ENCODE peak calls at places on chromosomes 5 and 9, in five cellular contexts. P, A, X, T and Z are unnamed samples. For H3K4me1, the result is how much of the 10 kb centered on the place peaks cover.

GRCh38 chr9:129972816-129973215 is 70.2 kb downstream of the FNBP1 start:
- DNase-seq in X (no peak), A (no peak), T (no peak), P (peak), Z (no peak)

GRCh38 chr5:170986598-170986997 is 124.8 kb downstream of the RANBP17 start:
- DNase-seq in X (peak), T (no peak), A (no peak), P (peak), Z (peak)

GRCh38 chr5:152644316-152644715 is 239.2 kb upstream of the NMUR2 start:
- DNase-seq in A (peak), P (no peak), T (no peak), X (no peak), Z (no peak)

GRCh38 chr9:34413229-34413852 is 36.6 kb upstream of the MYORG start:
- DNase-seq in X (peak), A (peak), T (peak), P (peak), Z (peak)

GRCh38 chr5:89930591-89931383 is 478.8 kb downstream of the CETN3 start:
- DNase-seq in T (no peak), P (peak), X (peak), A (no peak), Z (peak)

GRCh38 chr9:98860871-98861293 is 53.4 kb downstream of the GALNT12 start:
- DNase-seq in P (peak), A (peak), T (peak), X (peak), Z (peak)

GRCh38 chr5:58497956-58498942 is 7.0 kb downstream of the GAPT start:
- DNase-seq in X (peak), A (peak), P (peak), T (peak), Z (peak)

GRCh38 chr5:142486581-142486980 is 161.8 kb upstream of the SPRY4 start:
- DNase-seq in A (no peak), X (peak), T (no peak), P (peak), Z (no peak)

GRCh38 chr9:68931821-68932220 is 82.1 kb downstream of the PRKACG start:
- DNase-seq in X (no peak), P (no peak), T (no peak), A (no peak), Z (no peak)

GRCh38 chr5:36418172-36418979 is 116.7 kb upstream of the RANBP3L start:
- DNase-seq in P (peak), T (no peak), X (peak), A (peak), Z (peak)

GRCh38 chr5:27474054-27474323 is 435.6 kb upstream of the CDH9 start:
- DNase-seq in P (no peak), X (no peak), A (no peak), T (no peak), Z (no peak)

GRCh38 chr9:111282940-111283339 is 47.1 kb downstream of the OR2K2 start:
- DNase-seq in T (no peak), X (peak), A (no peak), P (no peak), Z (no peak)

GRCh38 chr5:169421677-169422076 is 120.7 kb upstream of the SLIT3 start:
- DNase-seq in P (no peak), X (peak), A (no peak), T (no peak), Z (no peak)

GRCh38 chr5:132223861-132224260 is 3.8 kb downstream of the P4HA2 start:
- DNase-seq in T (no peak), X (no peak), P (no peak), A (no peak), Z (no peak)
- H3K4me1 ChIP-seq in T (under half), X (under half), P (under half), A (under half), Z (half or more)

DNA sequence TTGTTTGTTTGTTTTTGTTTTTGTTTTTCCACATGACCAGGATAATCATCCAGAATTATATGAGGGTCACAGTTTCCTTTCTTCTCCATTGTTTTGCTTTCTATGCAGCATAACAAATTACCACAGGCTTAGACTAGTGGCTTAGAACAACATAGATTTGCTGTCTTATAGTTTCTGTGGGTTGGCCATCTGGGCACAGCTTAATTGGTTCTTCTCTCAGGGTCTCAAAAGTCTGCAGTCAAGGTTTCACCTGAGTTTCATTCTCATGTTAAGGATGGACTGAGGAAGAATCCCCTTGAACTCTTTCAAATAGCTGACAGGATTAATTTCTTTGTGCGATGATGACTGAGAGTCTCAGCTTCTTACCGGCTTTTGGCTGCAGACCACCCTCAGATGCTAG is 559.8 kb downstream of the PRDM9 start:
- DNase-seq in P (no peak), X (no peak), T (no peak), A (no peak), Z (no peak)
- H3K4me2 ChIP-seq in P (no peak), X (no peak), T (no peak), A (no peak), Z (no peak)

GRCh38 chr5:181255276-181255675 is 5.7 kb downstream of the TRIM52 start:
- DNase-seq in X (no peak), T (no peak), P (no peak), A (no peak), Z (no peak)
- H3K4me1 ChIP-seq in X (under half), T (under half), P (under half), A (under half), Z (under half)

DNA sequence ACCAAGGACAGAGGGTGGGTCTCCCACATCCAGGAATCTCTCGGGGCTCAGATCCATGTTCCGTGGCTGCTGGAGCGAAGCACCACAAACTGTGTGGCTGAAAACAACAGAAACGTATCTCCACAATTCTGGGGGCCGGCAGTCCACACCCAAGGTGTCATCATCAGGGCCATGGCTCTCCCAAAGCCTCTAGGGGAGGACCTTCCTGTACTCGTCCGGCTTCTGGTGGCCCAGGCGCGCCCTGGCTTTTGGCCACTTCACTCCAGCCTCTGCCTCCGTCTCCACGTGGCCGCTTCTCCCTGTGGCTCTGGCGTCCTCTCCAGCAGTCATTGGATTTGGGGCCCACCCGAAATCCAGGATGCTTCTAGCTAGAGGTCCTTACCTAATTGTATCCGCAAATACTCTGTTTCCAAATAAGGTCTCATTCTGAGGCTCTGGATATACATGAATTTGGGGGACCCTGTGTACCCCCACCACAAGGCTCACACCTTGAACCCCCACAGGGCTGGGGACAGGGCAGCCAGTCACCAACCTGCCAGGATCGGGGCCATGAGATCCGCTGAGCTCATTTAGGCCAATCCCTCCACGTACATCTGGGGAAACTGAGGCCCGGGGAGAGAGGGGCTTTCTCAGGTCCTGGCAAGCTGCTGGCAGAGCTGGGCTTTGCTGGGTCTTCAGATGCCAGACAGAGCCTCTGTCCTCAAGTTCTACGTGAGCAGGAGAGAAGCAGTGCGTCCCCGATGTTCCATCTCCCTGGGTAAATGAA is 158.2 kb downstream of the OLFM1 start:
- DNase-seq in X (no peak), P (no peak), T (no peak), A (no peak), Z (no peak)
- H3K4me2 ChIP-seq in X (no peak), P (no peak), T (no peak), A (no peak), Z (no peak)

GRCh38 chr9:77953590-77953989 is 78.0 kb downstream of the GNAQ start:
- DNase-seq in A (no peak), T (no peak), P (no peak), X (peak), Z (no peak)

GRCh38 chr9:77954619-77955018 is 77.0 kb downstream of the GNAQ start:
- DNase-seq in X (no peak), P (no peak), A (no peak), T (no peak), Z (no peak)

GRCh38 chr9:77954018-77954417 is 77.6 kb downstream of the GNAQ start:
- DNase-seq in X (peak), T (no peak), A (no peak), P (no peak), Z (no peak)

GRCh38 chr9:77951369-77951768 is 80.2 kb downstream of the GNAQ start:
- DNase-seq in P (peak), X (no peak), A (no peak), T (no peak), Z (no peak)

GRCh38 chr9:77952641-77953341 is 78.8 kb downstream of the GNAQ start:
- DNase-seq in X (peak), P (peak), T (no peak), A (no peak), Z (peak)
- H3K4me1 ChIP-seq in X (under half), P (under half), T (under half), A (under half), Z (under half)

GRCh38 chr5:124790895-124791732 is 44.7 kb upstream of the ZNF608 start:
- DNase-seq in X (peak), T (peak), P (peak), A (peak), Z (peak)

GRCh38 chr5:124789104-124789605 is 42.7 kb upstream of the ZNF608 start:
- DNase-seq in X (no peak), P (peak), A (no peak), T (peak), Z (no peak)

GRCh38 chr5:124795829-124796228 is 49.4 kb upstream of the ZNF608 start:
- DNase-seq in A (no peak), P (no peak), X (no peak), T (no peak), Z (no peak)

GRCh38 chr5:124790261-124790894 is 43.9 kb upstream of the ZNF608 start:
- DNase-seq in P (peak), X (peak), A (peak), T (peak), Z (peak)
- H3K4me2 ChIP-seq in P (no peak), X (no peak), A (peak), T (peak), Z (no peak)

GRCh38 chr5:177302354-177303110 is 987 bp downstream of the RAB24 start:
- DNase-seq in T (no peak), X (peak), A (no peak), P (peak), Z (no peak)

GRCh38 chr5:177299711-177300110 is 3.8 kb downstream of the RAB24 start:
- DNase-seq in X (no peak), P (no peak), T (no peak), A (no peak), Z (no peak)

GRCh38 chr5:177300971-177301370 is 2.5 kb downstream of the RAB24 start:
- DNase-seq in T (no peak), P (peak), A (no peak), X (no peak), Z (peak)

GRCh38 chr5:177301503-177302165 is 1.9 kb downstream of the RAB24 start:
- DNase-seq in A (no peak), P (peak), T (no peak), X (no peak), Z (peak)

GRCh38 chr5:177300236-177300880 is 3.2 kb downstream of the RAB24 start:
- DNase-seq in A (peak), T (no peak), P (peak), X (peak), Z (peak)
- H3K4me1 ChIP-seq in A (under half), T (under half), P (under half), X (under half), Z (under half)

DNA sequence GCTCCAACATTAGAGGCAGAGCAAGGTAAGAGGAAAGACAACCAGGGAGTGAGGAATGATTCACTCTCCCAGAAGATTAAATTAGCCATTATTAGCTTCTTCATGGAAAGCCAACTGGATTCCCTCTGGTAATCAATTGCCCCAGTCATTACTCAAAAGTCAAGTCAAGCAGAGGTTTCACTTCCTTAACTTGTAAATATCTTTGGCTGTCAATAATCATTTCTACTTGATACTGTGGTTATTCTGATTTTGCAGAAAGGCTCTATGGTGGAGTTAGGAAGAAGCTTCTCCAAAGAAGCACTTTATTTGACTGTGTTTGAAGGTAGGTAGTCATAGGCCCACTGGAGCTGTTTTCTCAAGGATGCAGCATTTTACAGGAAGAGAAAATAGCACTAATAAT is 78.0 kb downstream of the JAKMIP2 start:
- DNase-seq in T (no peak), X (no peak), P (no peak), A (no peak), Z (no peak)
- H3K4me2 ChIP-seq in T (no peak), X (no peak), P (no peak), A (no peak), Z (no peak)

DNA sequence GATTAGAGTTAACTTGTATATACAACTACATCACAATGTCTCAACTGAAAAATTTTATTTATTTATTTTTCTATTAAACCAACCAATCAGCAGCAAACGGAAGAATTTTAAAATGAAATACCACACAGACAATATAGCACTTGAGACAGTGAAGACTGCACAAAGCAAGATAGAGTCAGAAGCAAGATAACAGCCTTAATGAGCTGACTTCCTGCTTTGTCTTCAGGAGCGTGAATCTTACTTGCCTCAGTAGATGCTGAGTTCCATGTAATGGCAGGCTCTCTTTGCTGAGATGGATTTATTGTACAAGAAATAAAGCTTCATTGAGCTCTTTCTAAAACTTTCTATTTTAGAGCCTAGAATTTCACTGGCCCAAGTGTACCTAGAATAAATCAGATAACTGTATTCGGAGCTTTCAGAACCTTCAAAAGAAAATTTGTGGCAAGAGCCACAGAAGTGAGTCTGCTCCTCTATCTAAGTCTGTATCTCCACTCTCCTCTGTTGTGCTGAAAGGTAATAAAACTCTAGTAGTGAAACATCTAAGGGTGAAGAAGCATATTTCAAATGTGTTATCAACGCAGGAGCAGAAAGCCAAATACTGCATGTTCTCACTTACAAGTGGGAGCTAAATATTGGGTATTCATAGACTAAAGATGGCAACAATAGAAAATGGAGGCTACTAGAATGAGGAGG is 83.3 kb upstream of the ANKRD55 start:
- DNase-seq in X (no peak), T (no peak), P (no peak), A (no peak), Z (no peak)
- H3K4me1 ChIP-seq in X (under half), T (under half), P (under half), A (under half), Z (under half)